ENCODE peak calls at places on chromosomes 7 and 10, in ten cellular contexts. W is B cell, J is BJ, O is cardiac muscle cell, F is fibroblast of the aortic adventitia, U is A549, Y is adrenal gland, X is colonic mucosa, C is heart left ventricle, G is stomach. V is an unnamed sample.
A peak's percentile ranks its signal among the peaks of the same experiment; 100 is the strongest.

GRCh38 chr7:108403597-108404217 is 52.5 kb downstream of the NRCAM start:
- DNase-seq in W (no peak), J (no peak), O (no peak), F (no peak), U (no peak), Y (no peak), X (no peak), C (no peak), G (no peak), V (no peak)

GRCh38 chr10:103676058-103676785 is 179.2 kb downstream of the SH3PXD2A start:
- DNase-seq in W (no peak), J (peak; percentile 51), O (peak; percentile 90), F (peak; percentile 81), U (peak; percentile 58), Y (no peak), X (no peak), C (no peak), G (no peak), V (no peak)

GRCh38 chr7:127437772-127438330 is 45.3 kb upstream of the ZNF800 start:
- DNase-seq in W (no peak), J (peak; percentile 66), O (peak; percentile 4), F (peak; percentile 15), U (no peak), Y (no peak), X (no peak), C (no peak), G (no peak), V (no peak)

GRCh38 chr7:66929935-66930334 is 8.9 kb downstream of the TMEM248 start:
- DNase-seq in W (no peak), J (no peak), O (no peak), F (no peak), U (no peak), Y (no peak), X (no peak), C (no peak), G (no peak), V (no peak)

GRCh38 chr7:108270385-108270784 is 140.2 kb upstream of the LAMB4 start:
- DNase-seq in W (no peak), J (no peak), O (peak; percentile 41), F (peak; percentile 45), U (no peak), Y (no peak), X (no peak), C (no peak), G (no peak), V (no peak)

GRCh38 chr7:66265566-66265965 is 60.4 kb downstream of the TPST1 start:
- DNase-seq in W (no peak), J (no peak), O (peak; percentile 43), F (peak; percentile 35), U (peak; percentile 55), Y (no peak), X (no peak), C (no peak), G (no peak), V (no peak)

GRCh38 chr10:83375274-83375673 is 764.0 kb upstream of the GHITM start:
- DNase-seq in W (no peak), J (no peak), O (no peak), F (no peak), U (no peak), Y (no peak), X (no peak), C (no peak), G (no peak), V (no peak)

GRCh38 chr10:6204341-6205191 is 1.8 kb downstream of the PFKFB3 start:
- DNase-seq in W (peak; percentile 48), J (no peak), O (peak; percentile 74), F (peak; percentile 86), U (peak; percentile 62), Y (peak; percentile 91), X (peak; percentile 43), C (peak; percentile 69), G (peak; percentile 73), V (peak; percentile 13)

DNA sequence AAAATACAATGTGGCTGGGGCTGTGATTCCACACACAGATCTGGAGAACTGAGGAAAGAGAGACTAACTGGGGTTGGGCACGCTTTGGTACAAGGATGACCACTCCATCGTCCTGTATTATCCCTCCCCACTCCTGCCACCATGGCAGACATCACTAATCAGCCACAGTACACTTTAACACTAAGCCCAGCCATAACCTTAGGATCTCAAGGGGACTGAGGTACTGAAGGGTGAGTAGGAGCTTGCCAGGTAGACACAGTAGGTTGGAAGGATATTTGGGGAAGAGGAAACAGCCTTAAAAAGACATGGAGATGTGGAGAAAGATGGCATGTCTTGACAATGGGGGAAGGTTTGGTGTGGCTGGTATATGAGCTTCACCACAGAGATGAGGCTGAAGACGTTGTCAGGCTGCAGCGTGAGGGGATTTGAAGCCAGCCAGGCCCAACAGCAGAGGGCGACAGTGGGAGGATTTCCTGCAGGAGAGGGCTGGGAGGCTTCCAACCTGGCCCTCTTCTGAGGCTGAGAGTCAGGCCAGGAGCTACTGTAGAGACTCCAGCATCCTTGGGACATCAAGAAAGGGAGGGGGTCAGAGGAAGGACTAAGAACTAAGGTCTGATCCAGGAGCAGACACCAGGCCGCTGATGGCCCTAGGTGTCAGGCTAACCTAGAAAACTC is 58.6 kb upstream of the COL13A1 start:
- DNase-seq in W (no peak), J (no peak), O (peak; percentile 69), F (peak; percentile 32), U (peak; percentile 43), Y (peak; percentile 64), X (peak; percentile 47), C (peak; percentile 63), G (no peak), V (peak; percentile 47)
- TF ChIP-seq CTCF in W (no peak), J (peak; percentile 66), O (peak; percentile 71), F (peak; percentile 56), U (peak; percentile 39), Y (no peak), X (peak; percentile 31), C (no peak), G (no peak), V (peak; percentile 31)

DNA sequence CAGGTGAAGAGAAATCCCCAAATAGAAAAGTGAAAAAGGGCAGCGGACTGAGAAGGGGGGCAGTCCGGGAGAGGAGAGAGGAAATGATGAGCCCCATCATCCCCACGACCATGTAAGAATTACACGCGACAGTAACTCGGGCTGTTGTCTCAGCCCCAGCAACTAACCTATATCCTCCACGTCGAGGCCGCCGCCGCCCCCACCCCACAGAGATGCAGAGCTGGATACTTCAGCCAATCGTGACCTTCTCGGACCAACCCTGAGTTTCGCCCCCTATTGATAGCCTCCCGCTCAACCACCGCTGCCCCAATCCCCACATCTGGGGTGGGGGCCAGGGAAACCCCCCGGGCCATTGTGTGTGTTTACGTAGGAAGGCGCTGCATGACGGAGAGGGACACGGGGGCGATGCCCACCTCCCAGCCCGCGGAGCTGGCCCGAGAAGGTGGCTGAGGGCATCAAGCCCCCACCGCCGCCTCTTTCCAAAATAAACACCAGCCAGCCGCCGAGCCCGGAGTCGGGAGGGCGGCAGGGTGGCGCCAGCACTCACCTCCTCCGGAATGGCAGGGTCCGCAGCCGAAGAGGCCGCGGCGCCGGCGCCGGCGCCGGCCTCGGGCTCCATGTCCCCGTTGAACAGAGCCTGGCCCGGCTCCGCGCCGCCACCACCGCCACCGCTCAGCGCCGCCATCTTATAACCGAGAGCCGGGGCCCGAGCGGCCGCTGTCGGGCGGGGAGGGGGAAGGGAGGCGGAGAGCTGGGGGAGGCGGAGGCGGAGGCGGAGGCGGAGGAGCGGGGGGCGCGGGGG is 509 bp downstream of the BRAF start:
- DNase-seq in W (peak; percentile 88), J (no peak), O (peak; percentile 57), F (peak; percentile 58), U (peak; percentile 77), Y (peak; percentile 84), X (peak; percentile 77), C (peak; percentile 83), G (peak; percentile 75), V (peak; percentile 82)
- TF ChIP-seq CTCF in W (peak; percentile 48), J (peak; percentile 69), O (peak; percentile 49), F (peak; percentile 64), U (peak; percentile 51), Y (peak; percentile 12), X (no peak), C (peak; percentile 59), G (peak; percentile 30), V (no peak)

GRCh38 chr10:86350897-86351296 is 15.7 kb downstream of the GRID1 start:
- DNase-seq in W (no peak), J (no peak), O (no peak), F (no peak), U (no peak), Y (no peak), X (no peak), C (no peak), G (no peak), V (no peak)

GRCh38 chr10:86349940-86350630 is 16.5 kb downstream of the GRID1 start:
- DNase-seq in W (no peak), J (no peak), O (no peak), F (no peak), U (no peak), Y (no peak), X (no peak), C (peak; percentile 3), G (no peak), V (no peak)

GRCh38 chr10:86347856-86348255 is 18.7 kb downstream of the GRID1 start:
- DNase-seq in W (no peak), J (no peak), O (no peak), F (no peak), U (no peak), Y (no peak), X (no peak), C (no peak), G (no peak), V (no peak)

GRCh38 chr10:86348321-86349210 is 18.0 kb downstream of the GRID1 start:
- DNase-seq in W (no peak), J (no peak), O (peak; percentile 7), F (no peak), U (no peak), Y (no peak), X (no peak), C (peak; percentile 16), G (no peak), V (no peak)

DNA sequence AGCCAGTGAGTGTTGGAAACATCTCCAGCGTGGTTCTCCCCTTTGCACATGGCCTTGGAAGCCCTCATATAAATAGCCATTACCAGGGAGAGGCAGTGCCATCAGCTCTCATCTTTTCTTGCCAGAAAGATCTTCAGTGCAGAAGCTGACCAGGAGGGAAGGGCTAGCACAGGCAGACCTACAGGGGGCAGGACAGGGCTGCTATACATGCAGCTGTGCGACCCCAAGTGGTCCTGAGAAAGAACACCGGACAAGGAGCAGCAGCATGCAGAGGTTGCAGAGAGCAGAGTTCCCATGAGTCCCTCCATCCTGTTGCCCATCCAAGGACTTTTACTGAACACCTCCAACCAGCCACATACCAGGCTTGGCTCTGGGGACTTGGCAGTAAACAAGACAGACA is 17.1 kb downstream of the GRID1 start:
- DNase-seq in W (no peak), J (no peak), O (peak; percentile 23), F (no peak), U (peak; percentile 64), Y (no peak), X (no peak), C (no peak), G (no peak), V (peak; percentile 16)
- TF ChIP-seq CTCF in W (no peak), J (peak; percentile 31), O (peak; percentile 46), F (peak; percentile 33), U (peak; percentile 25), Y (no peak), X (no peak), C (no peak), G (no peak), V (no peak)

GRCh38 chr10:71712170-71712569 is 7.4 kb downstream of the C10orf105 start:
- DNase-seq in W (no peak), J (no peak), O (no peak), F (no peak), U (no peak), Y (no peak), X (no peak), C (no peak), G (no peak), V (no peak)

GRCh38 chr10:71712572-71713134 is 6.9 kb downstream of the C10orf105 start:
- DNase-seq in W (no peak), J (no peak), O (no peak), F (no peak), U (no peak), Y (no peak), X (no peak), C (no peak), G (no peak), V (peak; percentile 55)

GRCh38 chr10:71714592-71714991 is 5.0 kb downstream of the C10orf105 start:
- DNase-seq in W (no peak), J (no peak), O (no peak), F (no peak), U (no peak), Y (no peak), X (no peak), C (no peak), G (no peak), V (no peak)

GRCh38 chr10:71714055-71714454 is 5.5 kb downstream of the C10orf105 start:
- DNase-seq in W (no peak), J (no peak), O (no peak), F (no peak), U (no peak), Y (no peak), X (no peak), C (no peak), G (no peak), V (no peak)

DNA sequence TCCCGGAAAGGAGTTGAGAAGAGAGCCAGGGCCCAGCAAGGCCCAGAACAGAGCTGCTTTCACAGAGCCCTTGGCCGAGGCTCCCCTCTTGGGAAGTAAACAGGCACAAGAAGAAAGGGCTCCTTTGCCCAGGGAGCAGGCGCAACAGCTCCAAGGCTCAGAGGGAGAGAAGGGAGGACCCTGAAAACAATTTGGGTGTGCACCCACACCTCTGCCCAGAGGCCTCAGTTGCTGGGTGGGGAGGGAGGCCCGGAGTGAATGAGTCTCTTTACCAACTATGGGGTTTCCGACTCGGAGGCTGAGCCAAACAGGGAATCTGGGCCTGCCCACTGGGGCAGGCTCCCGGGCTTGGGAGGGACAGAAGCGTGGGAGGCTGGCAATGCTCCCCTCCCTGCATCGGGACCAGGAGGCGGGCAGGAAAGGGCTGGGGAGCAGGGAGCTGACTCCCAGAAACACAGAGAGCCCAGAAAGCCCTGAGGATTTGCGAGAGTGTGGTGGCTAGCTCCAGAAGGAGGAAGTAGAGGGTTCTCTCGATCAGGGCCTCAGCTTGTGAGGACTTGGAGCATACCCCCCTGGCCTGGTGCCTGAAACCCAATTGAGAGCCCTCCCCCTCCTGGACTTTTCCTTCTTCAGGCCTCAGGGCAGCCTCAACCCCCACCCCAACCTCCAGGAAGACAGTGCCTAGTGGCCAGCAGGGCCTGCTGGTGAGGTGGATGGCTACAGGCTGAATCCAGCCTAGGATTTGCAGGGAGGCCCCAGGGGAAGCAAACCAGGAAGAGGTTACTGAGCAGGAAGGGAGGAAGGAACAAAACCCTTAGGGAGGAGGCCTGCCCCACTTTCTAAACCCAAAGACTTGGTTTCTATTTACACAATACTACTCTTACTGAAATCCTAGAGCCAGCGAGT is 6.2 kb downstream of the C10orf105 start:
- DNase-seq in W (no peak), J (peak; percentile 73), O (peak; percentile 97), F (peak; percentile 95), U (no peak), Y (peak; percentile 40), X (peak; percentile 63), C (peak; percentile 91), G (peak; percentile 65), V (peak; percentile 61)
- TF ChIP-seq CTCF in W (no peak), J (peak; percentile 64), O (peak; percentile 46), F (peak; percentile 46), U (no peak), Y (no peak), X (no peak), C (no peak), G (no peak), V (no peak)